ENCODE peak calls at places on chromosomes 12 and 14, in six cellular contexts. One of them, this sample, is unnamed.

GRCh38 chr12:116213885-116214527 is 63.5 kb downstream of the MED13L start:
- DNase-seq in uterus: no peak
- DNase-seq in right atrium auricular region: no peak
- DNase-seq in GM23338: no peak
- DNase-seq in esophagus squamous epithelium: no peak
- DNase-seq in A549: no peak
- DNase-seq in this sample: no peak

GRCh38 chr14:105349992-105350391 is 35.4 kb downstream of the PACS2 start:
- DNase-seq in A549: no peak
- DNase-seq in uterus: no peak
- DNase-seq in GM23338: no peak
- DNase-seq in esophagus squamous epithelium: no peak
- DNase-seq in right atrium auricular region: no peak
- DNase-seq in this sample: no peak

GRCh38 chr12:118064608-118065007 is 3.6 kb upstream of the WSB2 start:
- DNase-seq in right atrium auricular region: no peak
- DNase-seq in esophagus squamous epithelium: no peak
- DNase-seq in uterus: no peak
- DNase-seq in GM23338: peak
- DNase-seq in A549: no peak
- DNase-seq in this sample: no peak

GRCh38 chr12:76085159-76085868 is 829 bp upstream of the NAP1L1 start:
- DNase-seq in uterus: no peak
- DNase-seq in right atrium auricular region: no peak
- DNase-seq in GM23338: no peak
- DNase-seq in A549: peak
- DNase-seq in esophagus squamous epithelium: no peak
- DNase-seq in this sample: no peak

GRCh38 chr12:47734725-47735480 is 9.6 kb upstream of the ENDOU start:
- DNase-seq in right atrium auricular region: no peak
- DNase-seq in uterus: no peak
- DNase-seq in esophagus squamous epithelium: no peak
- DNase-seq in GM23338: peak
- DNase-seq in A549: no peak
- DNase-seq in this sample: no peak

GRCh38 chr12:25256826-25257225 is 6.1 kb upstream of the KRAS start:
- DNase-seq in A549: no peak
- DNase-seq in uterus: no peak
- DNase-seq in right atrium auricular region: no peak
- DNase-seq in esophagus squamous epithelium: no peak
- DNase-seq in GM23338: peak
- DNase-seq in this sample: no peak

GRCh38 chr14:74083784-74084276 is 423 bp downstream of the ALDH6A1 start:
- DNase-seq in GM23338: peak
- DNase-seq in A549: no peak
- DNase-seq in right atrium auricular region: no peak
- DNase-seq in esophagus squamous epithelium: no peak
- DNase-seq in uterus: no peak
- DNase-seq in this sample: peak

GRCh38 chr14:44712095-44712822 is 205.2 kb upstream of the FSCB start:
- DNase-seq in esophagus squamous epithelium: no peak
- DNase-seq in GM23338: no peak
- DNase-seq in uterus: no peak
- DNase-seq in right atrium auricular region: no peak
- DNase-seq in A549: no peak
- DNase-seq in this sample: no peak

GRCh38 chr12:49748306-49748705 is 6.9 kb downstream of the TMBIM6 start:
- DNase-seq in esophagus squamous epithelium: no peak
- DNase-seq in uterus: no peak
- DNase-seq in right atrium auricular region: no peak
- DNase-seq in GM23338: no peak
- DNase-seq in A549: no peak
- DNase-seq in this sample: no peak

GRCh38 chr14:76065519-76065918 is 80.0 kb downstream of the IFT43 start:
- DNase-seq in esophagus squamous epithelium: no peak
- DNase-seq in uterus: no peak
- DNase-seq in A549: no peak
- DNase-seq in right atrium auricular region: no peak
- DNase-seq in GM23338: no peak
- DNase-seq in this sample: no peak

GRCh38 chr14:71140157-71140556 is 232.9 kb downstream of the PCNX1 start:
- DNase-seq in uterus: no peak
- DNase-seq in A549: no peak
- DNase-seq in right atrium auricular region: no peak
- DNase-seq in esophagus squamous epithelium: no peak
- DNase-seq in GM23338: no peak
- DNase-seq in this sample: no peak

GRCh38 chr14:54467280-54467679 is 21.5 kb downstream of the GMFB start:
- DNase-seq in esophagus squamous epithelium: no peak
- DNase-seq in A549: no peak
- DNase-seq in GM23338: no peak
- DNase-seq in uterus: no peak
- DNase-seq in right atrium auricular region: no peak
- DNase-seq in this sample: no peak
- H3K27ac ChIP-seq in esophagus squamous epithelium: no peak
- H3K27ac ChIP-seq in A549: no peak
- H3K27ac ChIP-seq in GM23338: no peak
- H3K27ac ChIP-seq in uterus: no peak
- H3K27ac ChIP-seq in right atrium auricular region: no peak
- H3K27ac ChIP-seq in this sample: no peak

GRCh38 chr14:95331708-95332408 is 12.2 kb upstream of the CLMN start:
- DNase-seq in esophagus squamous epithelium: no peak
- DNase-seq in uterus: no peak
- DNase-seq in GM23338: no peak
- DNase-seq in right atrium auricular region: no peak
- DNase-seq in A549: no peak
- DNase-seq in this sample: peak

GRCh38 chr14:95336192-95336760 is 16.6 kb upstream of the CLMN start:
- DNase-seq in A549: no peak
- DNase-seq in right atrium auricular region: no peak
- DNase-seq in esophagus squamous epithelium: no peak
- DNase-seq in GM23338: no peak
- DNase-seq in uterus: no peak
- DNase-seq in this sample: no peak

GRCh38 chr14:95332641-95333040 is 12.9 kb upstream of the CLMN start:
- DNase-seq in esophagus squamous epithelium: no peak
- DNase-seq in uterus: no peak
- DNase-seq in right atrium auricular region: no peak
- DNase-seq in GM23338: no peak
- DNase-seq in A549: no peak
- DNase-seq in this sample: no peak

GRCh38 chr14:95335071-95335470 is 15.4 kb upstream of the CLMN start:
- DNase-seq in GM23338: no peak
- DNase-seq in right atrium auricular region: no peak
- DNase-seq in uterus: no peak
- DNase-seq in A549: no peak
- DNase-seq in esophagus squamous epithelium: no peak
- DNase-seq in this sample: no peak

DNA sequence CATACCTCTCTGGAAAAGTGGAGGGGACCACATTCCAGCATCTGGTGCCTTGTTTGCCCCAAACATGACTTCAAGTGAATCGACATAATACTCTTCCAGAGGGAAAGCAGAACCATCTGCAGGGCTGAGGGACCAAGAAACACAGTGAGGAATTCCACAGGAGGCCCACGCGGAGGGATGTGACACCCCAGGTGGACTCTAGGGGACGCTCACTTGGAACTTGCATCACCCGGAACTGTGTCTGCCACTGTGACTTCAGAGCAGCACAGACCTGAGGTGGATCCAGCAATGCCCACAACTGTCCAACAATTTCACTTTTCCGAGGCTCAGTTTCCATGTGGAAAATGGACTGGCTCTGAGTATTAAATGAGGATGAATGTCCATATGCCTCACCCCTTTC is 14.3 kb upstream of the CLMN start:
- DNase-seq in uterus: no peak
- DNase-seq in esophagus squamous epithelium: no peak
- DNase-seq in A549: no peak
- DNase-seq in GM23338: peak
- DNase-seq in right atrium auricular region: no peak
- DNase-seq in this sample: no peak
- TF ChIP-seq CTCF in uterus: no peak
- TF ChIP-seq CTCF in esophagus squamous epithelium: no peak
- TF ChIP-seq CTCF in A549: no peak
- TF ChIP-seq CTCF in GM23338: peak
- TF ChIP-seq CTCF in right atrium auricular region: no peak
- TF ChIP-seq CTCF in this sample: no peak

DNA sequence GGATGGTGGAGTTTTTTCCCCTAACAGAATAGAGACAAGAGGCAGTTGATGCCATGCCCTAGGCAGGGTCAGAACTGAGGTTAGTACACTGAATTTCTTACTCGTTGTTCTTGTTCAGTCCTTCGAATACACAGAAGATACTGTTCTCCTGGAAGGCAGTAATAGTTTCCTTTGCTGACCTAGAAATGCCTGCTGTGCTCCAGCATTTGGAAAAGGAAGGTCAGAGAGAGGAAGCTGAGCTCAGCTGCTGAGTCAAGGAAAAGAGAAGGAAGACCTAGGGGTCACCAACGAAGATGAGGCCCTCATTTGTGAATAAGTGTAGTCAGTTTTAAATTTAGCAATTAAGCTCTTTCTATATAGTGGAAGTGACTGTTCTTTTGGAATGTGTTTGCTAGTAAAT is 100.1 kb downstream of the CRADD start:
- DNase-seq in GM23338: no peak
- DNase-seq in right atrium auricular region: no peak
- DNase-seq in A549: no peak
- DNase-seq in esophagus squamous epithelium: no peak
- DNase-seq in uterus: no peak
- DNase-seq in this sample: no peak
- H3K27ac ChIP-seq in GM23338: no peak
- H3K27ac ChIP-seq in right atrium auricular region: peak
- H3K27ac ChIP-seq in A549: peak
- H3K27ac ChIP-seq in esophagus squamous epithelium: peak
- H3K27ac ChIP-seq in uterus: peak
- H3K27ac ChIP-seq in this sample: peak

DNA sequence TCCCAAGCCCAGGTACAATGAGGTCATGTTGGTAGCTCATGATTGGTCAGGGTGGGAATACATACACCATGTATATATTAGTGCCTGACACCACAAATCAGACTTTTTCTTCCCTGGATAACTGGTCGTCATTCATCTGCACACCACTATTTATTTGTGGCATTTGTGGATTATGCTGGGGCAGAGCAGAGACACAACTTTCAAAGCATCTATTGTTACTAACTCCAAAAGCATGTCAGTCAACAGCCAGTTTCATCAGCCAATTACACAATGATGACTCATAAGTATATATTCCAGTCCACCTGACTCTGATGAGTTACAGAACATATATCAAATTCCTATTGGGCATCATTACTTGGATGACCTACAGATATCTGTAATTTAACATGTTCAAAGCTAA is 181.7 kb downstream of the ADAMTS20 start:
- DNase-seq in right atrium auricular region: no peak
- DNase-seq in esophagus squamous epithelium: no peak
- DNase-seq in GM23338: no peak
- DNase-seq in A549: peak
- DNase-seq in uterus: no peak
- DNase-seq in this sample: no peak
- TF ChIP-seq CTCF in right atrium auricular region: no peak
- TF ChIP-seq CTCF in esophagus squamous epithelium: no peak
- TF ChIP-seq CTCF in GM23338: no peak
- TF ChIP-seq CTCF in A549: no peak
- TF ChIP-seq CTCF in uterus: no peak
- TF ChIP-seq CTCF in this sample: no peak